ENCODE peak calls at places on chromosomes 12 and 14, in eight cellular contexts. One of them, this sample, is unnamed.

GRCh38 chr12:1488908-1489381 is 105.4 kb downstream of the FBXL14 start:
- DNase-seq in activated B cell treated with CpG ODN at 0.5 μM for 24 hours: no peak
- DNase-seq in right cardiac atrium: no peak
- DNase-seq in ELF-1: peak
- DNase-seq in GM12864: no peak
- DNase-seq in pulmonary artery endothelial cell: no peak
- DNase-seq in lung microvascular endothelial cell: peak
- DNase-seq in ACHN: no peak
- DNase-seq in this sample: peak

GRCh38 chr12:5971194-5971850 is 26.3 kb upstream of the ANO2 start:
- DNase-seq in activated B cell treated with CpG ODN at 0.5 μM for 24 hours: no peak
- DNase-seq in right cardiac atrium: no peak
- DNase-seq in ELF-1: no peak
- DNase-seq in GM12864: no peak
- DNase-seq in pulmonary artery endothelial cell: no peak
- DNase-seq in lung microvascular endothelial cell: no peak
- DNase-seq in ACHN: no peak
- DNase-seq in this sample: peak

GRCh38 chr14:27222671-27223070 is 624.8 kb upstream of the NOVA1 start:
- DNase-seq in activated B cell treated with CpG ODN at 0.5 μM for 24 hours: no peak
- DNase-seq in right cardiac atrium: no peak
- DNase-seq in ELF-1: no peak
- DNase-seq in GM12864: no peak
- DNase-seq in pulmonary artery endothelial cell: no peak
- DNase-seq in lung microvascular endothelial cell: no peak
- DNase-seq in ACHN: no peak
- DNase-seq in this sample: no peak

GRCh38 chr12:114406326-114407033 is 536 bp upstream of the TBX5 start:
- DNase-seq in activated B cell treated with CpG ODN at 0.5 μM for 24 hours: no peak
- DNase-seq in right cardiac atrium: peak
- DNase-seq in ELF-1: peak
- DNase-seq in GM12864: no peak
- DNase-seq in pulmonary artery endothelial cell: no peak
- DNase-seq in lung microvascular endothelial cell: no peak
- DNase-seq in ACHN: no peak
- DNase-seq in this sample: peak

GRCh38 chr12:90622431-90622830 is 332.5 kb downstream of the CCER1 start:
- DNase-seq in activated B cell treated with CpG ODN at 0.5 μM for 24 hours: no peak
- DNase-seq in right cardiac atrium: no peak
- DNase-seq in ELF-1: no peak
- DNase-seq in GM12864: no peak
- DNase-seq in pulmonary artery endothelial cell: no peak
- DNase-seq in lung microvascular endothelial cell: no peak
- DNase-seq in ACHN: peak
- DNase-seq in this sample: no peak

GRCh38 chr12:2614341-2614740 is 180.4 kb upstream of the FKBP4 start:
- DNase-seq in activated B cell treated with CpG ODN at 0.5 μM for 24 hours: no peak
- DNase-seq in right cardiac atrium: no peak
- DNase-seq in ELF-1: no peak
- DNase-seq in GM12864: no peak
- DNase-seq in pulmonary artery endothelial cell: no peak
- DNase-seq in lung microvascular endothelial cell: no peak
- DNase-seq in ACHN: peak
- DNase-seq in this sample: no peak

GRCh38 chr12:117098071-117098360 is 1.2 kb downstream of the TESC start:
- DNase-seq in activated B cell treated with CpG ODN at 0.5 μM for 24 hours: no peak
- DNase-seq in right cardiac atrium: no peak
- DNase-seq in ELF-1: no peak
- DNase-seq in GM12864: no peak
- DNase-seq in pulmonary artery endothelial cell: no peak
- DNase-seq in lung microvascular endothelial cell: no peak
- DNase-seq in ACHN: no peak
- DNase-seq in this sample: no peak

GRCh38 chr14:96095581-96096476 is 56.7 kb downstream of the C14orf132 start:
- DNase-seq in activated B cell treated with CpG ODN at 0.5 μM for 24 hours: no peak
- DNase-seq in right cardiac atrium: no peak
- DNase-seq in ELF-1: no peak
- DNase-seq in GM12864: no peak
- DNase-seq in pulmonary artery endothelial cell: no peak
- DNase-seq in lung microvascular endothelial cell: no peak
- DNase-seq in ACHN: no peak
- DNase-seq in this sample: peak

GRCh38 chr14:68278568-68279436 is 459.2 kb downstream of the RAD51B start:
- DNase-seq in activated B cell treated with CpG ODN at 0.5 μM for 24 hours: no peak
- DNase-seq in right cardiac atrium: no peak
- DNase-seq in ELF-1: peak
- DNase-seq in GM12864: no peak
- DNase-seq in pulmonary artery endothelial cell: no peak
- DNase-seq in lung microvascular endothelial cell: no peak
- DNase-seq in ACHN: peak
- DNase-seq in this sample: peak

GRCh38 chr12:29783773-29784666 is at the start of gene TMTC1:
- DNase-seq in activated B cell treated with CpG ODN at 0.5 μM for 24 hours: no peak
- DNase-seq in right cardiac atrium: peak
- DNase-seq in ELF-1: peak
- DNase-seq in GM12864: no peak
- DNase-seq in pulmonary artery endothelial cell: no peak
- DNase-seq in lung microvascular endothelial cell: peak
- DNase-seq in ACHN: no peak
- DNase-seq in this sample: peak

GRCh38 chr12:115990241-115990640 is 287.3 kb downstream of the MED13L start:
- DNase-seq in activated B cell treated with CpG ODN at 0.5 μM for 24 hours: no peak
- DNase-seq in right cardiac atrium: no peak
- DNase-seq in ELF-1: no peak
- DNase-seq in GM12864: no peak
- DNase-seq in pulmonary artery endothelial cell: no peak
- DNase-seq in lung microvascular endothelial cell: no peak
- DNase-seq in ACHN: peak
- DNase-seq in this sample: no peak

GRCh38 chr14:29773990-29774389 is 153.7 kb downstream of the PRKD1 start:
- DNase-seq in activated B cell treated with CpG ODN at 0.5 μM for 24 hours: no peak
- DNase-seq in right cardiac atrium: no peak
- DNase-seq in ELF-1: no peak
- DNase-seq in GM12864: no peak
- DNase-seq in pulmonary artery endothelial cell: no peak
- DNase-seq in lung microvascular endothelial cell: no peak
- DNase-seq in ACHN: no peak
- DNase-seq in this sample: no peak

GRCh38 chr14:25400607-25401206 is 350.8 kb upstream of the STXBP6 start:
- DNase-seq in activated B cell treated with CpG ODN at 0.5 μM for 24 hours: no peak
- DNase-seq in right cardiac atrium: peak
- DNase-seq in ELF-1: no peak
- DNase-seq in GM12864: peak
- DNase-seq in pulmonary artery endothelial cell: no peak
- DNase-seq in lung microvascular endothelial cell: peak
- DNase-seq in ACHN: peak
- DNase-seq in this sample: peak

GRCh38 chr12:111624540-111624939 is 25.4 kb upstream of the ATXN2 start:
- DNase-seq in activated B cell treated with CpG ODN at 0.5 μM for 24 hours: no peak
- DNase-seq in right cardiac atrium: no peak
- DNase-seq in ELF-1: peak
- DNase-seq in GM12864: no peak
- DNase-seq in pulmonary artery endothelial cell: no peak
- DNase-seq in lung microvascular endothelial cell: no peak
- DNase-seq in ACHN: no peak
- DNase-seq in this sample: peak

GRCh38 chr14:52069617-52070431 is 965 bp upstream of the NID2 start:
- DNase-seq in activated B cell treated with CpG ODN at 0.5 μM for 24 hours: no peak
- DNase-seq in right cardiac atrium: peak
- DNase-seq in ELF-1: peak
- DNase-seq in GM12864: no peak
- DNase-seq in pulmonary artery endothelial cell: no peak
- DNase-seq in lung microvascular endothelial cell: peak
- DNase-seq in ACHN: no peak
- DNase-seq in this sample: peak

GRCh38 chr14:71361335-71361734 is 454.1 kb downstream of the PCNX1 start:
- DNase-seq in activated B cell treated with CpG ODN at 0.5 μM for 24 hours: no peak
- DNase-seq in right cardiac atrium: no peak
- DNase-seq in ELF-1: no peak
- DNase-seq in GM12864: no peak
- DNase-seq in pulmonary artery endothelial cell: no peak
- DNase-seq in lung microvascular endothelial cell: no peak
- DNase-seq in ACHN: no peak
- DNase-seq in this sample: peak

GRCh38 chr12:122291431-122291830 is 25.1 kb upstream of the VPS33A start:
- DNase-seq in activated B cell treated with CpG ODN at 0.5 μM for 24 hours: no peak
- DNase-seq in right cardiac atrium: no peak
- DNase-seq in ELF-1: no peak
- DNase-seq in GM12864: no peak
- DNase-seq in pulmonary artery endothelial cell: no peak
- DNase-seq in lung microvascular endothelial cell: no peak
- DNase-seq in ACHN: no peak
- DNase-seq in this sample: no peak

GRCh38 chr14:23571701-23572523 is 4.3 kb upstream of the AP1G2 start:
- DNase-seq in activated B cell treated with CpG ODN at 0.5 μM for 24 hours: no peak
- DNase-seq in right cardiac atrium: no peak
- DNase-seq in ELF-1: no peak
- DNase-seq in GM12864: no peak
- DNase-seq in pulmonary artery endothelial cell: no peak
- DNase-seq in lung microvascular endothelial cell: no peak
- DNase-seq in ACHN: no peak
- DNase-seq in this sample: peak

GRCh38 chr12:82833461-82833860 is 146.8 kb downstream of the TMTC2 start:
- DNase-seq in activated B cell treated with CpG ODN at 0.5 μM for 24 hours: no peak
- DNase-seq in right cardiac atrium: no peak
- DNase-seq in ELF-1: no peak
- DNase-seq in GM12864: no peak
- DNase-seq in pulmonary artery endothelial cell: no peak
- DNase-seq in lung microvascular endothelial cell: no peak
- DNase-seq in ACHN: no peak
- DNase-seq in this sample: no peak

GRCh38 chr14:64708148-64709004 is 4.2 kb downstream of the PLEKHG3 start:
- DNase-seq in activated B cell treated with CpG ODN at 0.5 μM for 24 hours: no peak
- DNase-seq in right cardiac atrium: peak
- DNase-seq in ELF-1: peak
- DNase-seq in GM12864: no peak
- DNase-seq in pulmonary artery endothelial cell: no peak
- DNase-seq in lung microvascular endothelial cell: no peak
- DNase-seq in ACHN: peak
- DNase-seq in this sample: peak

GRCh38 chr14:68427550-68427890 is 365.3 kb downstream of the ZFP36L1 start:
- DNase-seq in activated B cell treated with CpG ODN at 0.5 μM for 24 hours: no peak
- DNase-seq in right cardiac atrium: no peak
- DNase-seq in ELF-1: no peak
- DNase-seq in GM12864: no peak
- DNase-seq in pulmonary artery endothelial cell: no peak
- DNase-seq in lung microvascular endothelial cell: no peak
- DNase-seq in ACHN: no peak
- DNase-seq in this sample: no peak

GRCh38 chr12:115183752-115184151 is 499.8 kb upstream of the TBX3 start:
- DNase-seq in activated B cell treated with CpG ODN at 0.5 μM for 24 hours: no peak
- DNase-seq in right cardiac atrium: no peak
- DNase-seq in ELF-1: no peak
- DNase-seq in GM12864: no peak
- DNase-seq in pulmonary artery endothelial cell: no peak
- DNase-seq in lung microvascular endothelial cell: no peak
- DNase-seq in ACHN: no peak
- DNase-seq in this sample: no peak

GRCh38 chr12:108239378-108239777 is 99.7 kb downstream of the CMKLR1 start:
- DNase-seq in activated B cell treated with CpG ODN at 0.5 μM for 24 hours: no peak
- DNase-seq in right cardiac atrium: no peak
- DNase-seq in ELF-1: no peak
- DNase-seq in GM12864: no peak
- DNase-seq in pulmonary artery endothelial cell: no peak
- DNase-seq in lung microvascular endothelial cell: no peak
- DNase-seq in ACHN: no peak
- DNase-seq in this sample: no peak

This sample was measured in islet precursor cell.